ENCODE peak calls at places on chromosomes 6 and 20, in seven cellular contexts. One of them, this sample, is unnamed.
A peak's percentile ranks its signal among the peaks of the same experiment; 100 is the strongest.

GRCh38 chr6:139016337-139017213 is 12.0 kb upstream of the ABRACL start:
- DNase-seq in foreskin fibroblast: no peak
- DNase-seq in SIG-M5: no peak
- DNase-seq in CD8-positive, alpha-beta T cell: no peak
- DNase-seq in tibial artery: no peak
- DNase-seq in ovary: no peak
- DNase-seq in immature natural killer cell: no peak
- DNase-seq in this sample: no peak

GRCh38 chr6:20877008-20877937 is 343.0 kb downstream of the CDKAL1 start:
- DNase-seq in foreskin fibroblast: peak; percentile 93
- DNase-seq in SIG-M5: no peak
- DNase-seq in CD8-positive, alpha-beta T cell: no peak
- DNase-seq in tibial artery: peak; percentile 76
- DNase-seq in ovary: peak; percentile 53
- DNase-seq in immature natural killer cell: no peak
- DNase-seq in this sample: peak; percentile 84

GRCh38 chr6:155678361-155678760 is 222.7 kb upstream of the NOX3 start:
- DNase-seq in foreskin fibroblast: peak; percentile 3
- DNase-seq in SIG-M5: no peak
- DNase-seq in CD8-positive, alpha-beta T cell: no peak
- DNase-seq in tibial artery: no peak
- DNase-seq in ovary: no peak
- DNase-seq in immature natural killer cell: no peak
- DNase-seq in this sample: peak; percentile 26

GRCh38 chr6:80622641-80623040 is 516.2 kb downstream of the BCKDHB start:
- DNase-seq in foreskin fibroblast: no peak
- DNase-seq in SIG-M5: no peak
- DNase-seq in CD8-positive, alpha-beta T cell: no peak
- DNase-seq in tibial artery: no peak
- DNase-seq in ovary: no peak
- DNase-seq in immature natural killer cell: no peak
- DNase-seq in this sample: no peak

GRCh38 chr6:140043357-140043756 is 668.9 kb upstream of the CITED2 start:
- DNase-seq in foreskin fibroblast: peak; percentile 92
- DNase-seq in SIG-M5: peak; percentile 60
- DNase-seq in CD8-positive, alpha-beta T cell: no peak
- DNase-seq in tibial artery: no peak
- DNase-seq in ovary: no peak
- DNase-seq in immature natural killer cell: peak; percentile 1
- DNase-seq in this sample: peak; percentile 90

GRCh38 chr6:30752164-30752927 is 8.0 kb upstream of the IER3 start:
- DNase-seq in foreskin fibroblast: peak; percentile 100
- DNase-seq in SIG-M5: no peak
- DNase-seq in CD8-positive, alpha-beta T cell: no peak
- DNase-seq in tibial artery: peak; percentile 99
- DNase-seq in ovary: peak; percentile 74
- DNase-seq in immature natural killer cell: no peak
- DNase-seq in this sample: peak; percentile 100

GRCh38 chr6:157787080-157787479 is 36.0 kb upstream of the SNX9 start:
- DNase-seq in foreskin fibroblast: no peak
- DNase-seq in SIG-M5: no peak
- DNase-seq in CD8-positive, alpha-beta T cell: no peak
- DNase-seq in tibial artery: no peak
- DNase-seq in ovary: no peak
- DNase-seq in immature natural killer cell: no peak
- DNase-seq in this sample: peak; percentile 79

GRCh38 chr20:8132632-8133587 is 844 bp downstream of the PLCB1 start:
- DNase-seq in foreskin fibroblast: peak; percentile 64
- DNase-seq in SIG-M5: no peak
- DNase-seq in CD8-positive, alpha-beta T cell: no peak
- DNase-seq in tibial artery: peak; percentile 71
- DNase-seq in ovary: peak; percentile 42
- DNase-seq in immature natural killer cell: peak; percentile 45
- DNase-seq in this sample: peak; percentile 48